ENCODE peak calls at places on chromosome 19, in four cellular contexts. One of them, this sample, is unnamed.
A peak's percentile ranks its signal among the peaks of the same experiment; 100 is the strongest.

GRCh38 chr19:40252395-40252794 is 25.9 kb upstream of the CCNP start:
- DNase-seq in renal cortical epithelial cell: no peak
- DNase-seq in thoracic aorta: no peak
- DNase-seq in left kidney: no peak
- DNase-seq in this sample: no peak

GRCh38 chr19:36605101-36605838 is at the start of gene ZNF382:
- DNase-seq in thoracic aorta: peak; percentile 2
- DNase-seq in renal cortical epithelial cell: peak; percentile 30
- DNase-seq in left kidney: peak; percentile 94
- DNase-seq in this sample: peak; percentile 20

GRCh38 chr19:38389957-38390924 is 1.7 kb downstream of the SPRED3 start:
- DNase-seq in left kidney: no peak
- DNase-seq in renal cortical epithelial cell: no peak
- DNase-seq in thoracic aorta: no peak
- DNase-seq in this sample: no peak

GRCh38 chr19:31555634-31556215 is 206.5 kb upstream of the TSHZ3 start:
- DNase-seq in thoracic aorta: no peak
- DNase-seq in renal cortical epithelial cell: no peak
- DNase-seq in left kidney: no peak
- DNase-seq in this sample: no peak

GRCh38 chr19:33814181-33815165 is 17.8 kb downstream of the KCTD15 start:
- DNase-seq in left kidney: no peak
- DNase-seq in renal cortical epithelial cell: no peak
- DNase-seq in thoracic aorta: no peak
- DNase-seq in this sample: no peak

GRCh38 chr19:18287836-18288772 is 6.7 kb upstream of the JUND start:
- DNase-seq in left kidney: peak; percentile 89
- DNase-seq in renal cortical epithelial cell: no peak
- DNase-seq in thoracic aorta: no peak
- DNase-seq in this sample: no peak

GRCh38 chr19:35959040-35959967 is 23.1 kb downstream of the LRFN3 start:
- DNase-seq in left kidney: peak; percentile 29
- DNase-seq in renal cortical epithelial cell: no peak
- DNase-seq in thoracic aorta: no peak
- DNase-seq in this sample: no peak

GRCh38 chr19:42693760-42694350 is 46.4 kb downstream of the PSG3 start:
- DNase-seq in left kidney: peak; percentile 44
- DNase-seq in renal cortical epithelial cell: peak; percentile 50
- DNase-seq in thoracic aorta: no peak
- DNase-seq in this sample: no peak

GRCh38 chr19:35757231-35757748 is 461 bp upstream of the HSPB6 start:
- DNase-seq in thoracic aorta: peak; percentile 76
- DNase-seq in left kidney: peak; percentile 66
- DNase-seq in renal cortical epithelial cell: no peak
- DNase-seq in this sample: peak; percentile 81

GRCh38 chr19:18666784-18667183 is 16.7 kb upstream of the CRTC1 start:
- DNase-seq in thoracic aorta: no peak
- DNase-seq in renal cortical epithelial cell: no peak
- DNase-seq in left kidney: no peak
- DNase-seq in this sample: no peak

GRCh38 chr19:7856277-7856581 is 18.0 kb downstream of the PRR36 start:
- DNase-seq in renal cortical epithelial cell: no peak
- DNase-seq in thoracic aorta: no peak
- DNase-seq in left kidney: no peak
- DNase-seq in this sample: no peak

GRCh38 chr19:11673608-11674041 is 65.1 kb downstream of the ZNF823 start:
- DNase-seq in thoracic aorta: no peak
- DNase-seq in renal cortical epithelial cell: peak; percentile 66
- DNase-seq in left kidney: peak; percentile 95
- DNase-seq in this sample: no peak

This sample was measured in brain pericyte.